ENCODE peak calls at places on chromosomes 4 and X, in four cellular contexts. L, O, U and X are unnamed samples.

GRCh38 chr4:108644237-108644636 is 6.2 kb upstream of the OSTC start:
- DNase-seq in U (no peak), O (peak; percentile 54), L (no peak), X (no peak)

GRCh38 chr4:26322349-26322748 is 1.5 kb downstream of the RBPJ start:
- DNase-seq in O (no peak), L (no peak), U (no peak), X (no peak)

GRCh38 chr4:170242471-170242870 is 152.7 kb upstream of the AADAT start:
- DNase-seq in O (peak; percentile 36), L (no peak), U (no peak), X (peak; percentile 63)

GRCh38 chr4:81919238-81919637 is 447.5 kb upstream of the RASGEF1B start:
- DNase-seq in L (no peak), O (no peak), U (no peak), X (no peak)

GRCh38 chr4:164464313-164464712 is 289.6 kb upstream of the SMIM31 start:
- DNase-seq in L (no peak), U (no peak), O (no peak), X (no peak)

GRCh38 chr4:107299646-107300045 is 263.5 kb upstream of the DKK2 start:
- DNase-seq in O (peak; percentile 83), U (no peak), L (no peak), X (no peak)

GRCh38 chr4:105145913-105146285 is 777 bp upstream of the TET2 start:
- DNase-seq in L (no peak), O (peak; percentile 15), U (peak; percentile 33), X (no peak)

GRCh38 chr4:100049872-100050271 is 99.8 kb upstream of the H2AZ1 start:
- DNase-seq in O (peak; percentile 25), L (no peak), U (no peak), X (no peak)

GRCh38 chr4:791866-792630 is 33.9 kb downstream of the CPLX1 start:
- DNase-seq in U (no peak), L (peak; percentile 85), O (peak; percentile 25), X (no peak)

DNA sequence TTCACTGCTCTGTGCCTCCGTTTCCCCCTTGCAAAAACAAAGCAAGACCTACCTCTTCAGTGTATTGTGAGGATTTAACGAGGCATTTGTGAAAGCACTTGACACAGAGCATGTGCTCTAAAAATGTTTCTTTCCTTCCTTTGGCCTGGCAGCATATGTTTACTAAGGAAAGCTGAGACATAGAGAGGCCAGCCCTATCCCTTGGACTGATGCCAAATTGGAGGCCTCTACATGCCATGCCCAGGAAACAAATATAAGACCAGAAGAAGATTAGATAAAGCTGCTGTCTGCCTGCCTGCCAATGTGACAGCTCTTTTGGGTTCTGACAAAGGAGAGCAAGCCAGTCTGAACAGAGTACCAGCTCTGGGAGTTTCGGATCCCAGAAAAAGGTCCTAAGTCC is 25.6 kb downstream of the OTUD6A start:
- DNase-seq in U (no peak), O (no peak), L (no peak), X (no peak)
- H3K27ac ChIP-seq in U (no peak overlapping the region), O (peak overlapping the region; percentile 72), L (no peak overlapping the region), X (no peak overlapping the region)

DNA sequence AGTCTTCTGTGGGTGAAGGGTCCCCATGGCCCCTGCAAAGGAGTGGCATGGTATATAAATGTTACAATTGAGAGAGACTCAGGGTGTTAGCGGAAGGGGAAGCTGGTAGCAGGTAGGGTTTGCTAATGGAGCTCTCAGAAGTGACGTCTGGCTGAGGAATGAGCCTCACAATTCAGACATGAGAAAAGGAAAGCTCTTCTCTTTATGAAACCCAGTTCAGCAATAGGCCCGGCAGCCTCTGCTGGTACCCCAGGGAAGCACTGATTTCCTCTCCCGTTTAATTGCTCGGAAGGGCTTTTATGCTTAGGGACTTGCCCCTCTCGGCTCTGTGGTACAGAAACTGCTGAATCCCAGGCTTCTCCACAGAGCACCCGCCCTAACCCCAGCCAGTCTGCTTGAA is 19.4 kb upstream of the AFAP1 start:
- DNase-seq in O (no peak), L (no peak), U (no peak), X (no peak)
- H3K27ac ChIP-seq in O (no peak overlapping the region), L (no peak overlapping the region), U (no peak overlapping the region), X (no peak overlapping the region)

GRCh38 chr4:61200991-61201526 is 933 bp downstream of the ADGRL3 start:
- DNase-seq in L (no peak), O (peak; percentile 40), U (no peak), X (no peak)
- H3K27ac ChIP-seq in L (no peak overlapping the region), O (no peak overlapping the region), U (peak overlapping the region; percentile 17), X (no peak overlapping the region)

GRCh38 chrX:82816001-82816400 is 692.1 kb upstream of the POU3F4 start:
- DNase-seq in O (no peak), U (no peak), L (no peak), X (no peak)

GRCh38 chrX:82813671-82814078 is 694.4 kb upstream of the POU3F4 start:
- DNase-seq in L (no peak), O (peak; percentile 90), U (no peak), X (peak; percentile 92)

GRCh38 chrX:82816572-82816971 is 691.5 kb upstream of the POU3F4 start:
- DNase-seq in L (no peak), O (peak; percentile 21), U (no peak), X (no peak)
- H3K27ac ChIP-seq in L (no peak overlapping the region), O (no peak overlapping the region), U (no peak overlapping the region), X (peak overlapping the region; percentile 51)

GRCh38 chr4:144674711-144675110 is 28.8 kb downstream of the HHIP start:
- DNase-seq in L (no peak), U (no peak), O (no peak), X (no peak)
- H3K27ac ChIP-seq in L (no peak overlapping the region), U (no peak overlapping the region), O (no peak overlapping the region), X (no peak overlapping the region)

GRCh38 chr4:112552668-112553067 is 36.7 kb upstream of the NEUROG2 start:
- DNase-seq in O (peak; percentile 79), L (no peak), U (no peak), X (peak; percentile 26)

GRCh38 chr4:112546476-112546875 is 30.5 kb upstream of the NEUROG2 start:
- DNase-seq in U (no peak), L (no peak), O (no peak), X (no peak)

GRCh38 chr4:112550728-112551127 is 34.7 kb upstream of the NEUROG2 start:
- DNase-seq in L (no peak), U (no peak), O (peak; percentile 85), X (peak; percentile 18)
- H3K27ac ChIP-seq in L (no peak overlapping the region), U (no peak overlapping the region), O (no peak overlapping the region), X (peak overlapping the region; percentile 4)

GRCh38 chr4:115537387-115537786 is 424.0 kb upstream of the NDST4 start:
- DNase-seq in L (no peak), O (peak; percentile 0), U (no peak), X (no peak)
- H3K27ac ChIP-seq in L (no peak overlapping the region), O (no peak overlapping the region), U (no peak overlapping the region), X (no peak overlapping the region)

DNA sequence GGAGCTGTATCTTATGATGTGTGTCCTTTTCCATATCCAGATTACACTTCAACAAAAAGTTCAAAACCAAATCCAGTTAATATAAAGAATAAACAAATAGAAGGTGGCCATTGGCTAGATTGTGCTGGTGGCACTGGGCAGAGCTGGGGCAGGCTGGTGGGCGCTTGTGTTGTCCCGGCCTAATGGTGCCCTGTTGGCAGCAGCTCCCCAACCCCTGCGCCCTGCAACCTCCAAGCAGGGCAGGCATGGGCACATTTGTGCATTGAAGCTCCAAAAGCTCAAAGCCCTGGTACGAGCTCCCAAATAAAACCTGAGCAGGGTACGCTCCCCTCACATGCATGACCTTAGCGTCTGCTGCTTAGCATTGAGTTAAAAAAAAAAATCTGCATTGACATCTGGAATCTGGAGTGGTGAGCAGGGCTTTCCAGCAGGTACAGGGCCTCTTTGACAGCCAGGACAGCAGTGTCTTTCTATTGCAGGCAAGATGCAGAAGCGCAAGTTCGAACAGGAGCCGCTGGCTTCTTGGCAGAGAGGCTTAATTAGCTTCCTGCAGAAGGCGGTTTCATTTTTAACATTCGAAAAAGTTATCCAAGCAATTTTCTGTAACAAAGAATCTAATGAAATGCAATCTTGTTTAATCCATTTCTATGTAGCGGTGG is 25.9 kb upstream of the NYX start:
- DNase-seq in U (no peak), L (no peak), O (no peak), X (no peak)
- H3K27ac ChIP-seq in U (no peak overlapping the region), L (no peak overlapping the region), O (no peak overlapping the region), X (no peak overlapping the region)

GRCh38 chr4:152666946-152667345 is 12.9 kb downstream of the TMEM154 start:
- DNase-seq in U (no peak), L (no peak), O (no peak), X (no peak)
- H3K27ac ChIP-seq in U (no peak overlapping the region), L (no peak overlapping the region), O (no peak overlapping the region), X (no peak overlapping the region)

GRCh38 chr4:6689506-6689960 is 4.1 kb upstream of the S100P start:
- DNase-seq in L (no peak), U (no peak), O (no peak), X (no peak)
- H3K27ac ChIP-seq in L (no peak overlapping the region), U (no peak overlapping the region), O (no peak overlapping the region), X (peak overlapping the region; percentile 68)